ENCODE peak calls at places on chromosomes 2 and 18, in six cellular contexts. Y is A549, S is HCT116, I is K562, T is IMR-90, L is HepG2. H is an unnamed sample.

GRCh38 chr2:184599054-184599874 is 935 bp downstream of the ZNF804A start:
- DNase-seq in Y (no peak), S (peak), I (no peak), T (peak), L (no peak), H (peak)

GRCh38 chr18:58536187-58536516 is 92.7 kb downstream of the ALPK2 start:
- DNase-seq in Y (no peak), S (no peak), I (no peak), T (no peak), L (no peak), H (no peak)

GRCh38 chr2:156826342-156826933 is 390.3 kb downstream of the GPD2 start:
- DNase-seq in Y (no peak), S (no peak), I (no peak), T (peak), L (no peak), H (no peak)

GRCh38 chr18:2326999-2327398 is 244.3 kb downstream of the METTL4 start:
- DNase-seq in Y (no peak), S (no peak), I (no peak), T (no peak), L (no peak), H (no peak)

GRCh38 chr2:239190346-239190745 is 210.5 kb downstream of the HDAC4 start:
- DNase-seq in Y (no peak), S (no peak), I (no peak), T (no peak), L (no peak), H (no peak)

GRCh38 chr18:74892066-74892627 is 294.5 kb downstream of the ZNF407 start:
- DNase-seq in Y (no peak), S (no peak), I (no peak), T (no peak), L (no peak), H (no peak)

GRCh38 chr2:69095246-69095645 is 82.3 kb downstream of the ANTXR1 start:
- DNase-seq in Y (no peak), S (no peak), I (no peak), T (peak), L (no peak), H (no peak)

GRCh38 chr2:138125306-138125900 is 161.1 kb downstream of the HNMT start:
- DNase-seq in Y (no peak), S (no peak), I (no peak), T (no peak), L (no peak), H (no peak)

GRCh38 chr2:14616342-14616741 is 16.2 kb upstream of the LRATD1 start:
- DNase-seq in Y (no peak), S (no peak), I (no peak), T (no peak), L (peak), H (no peak)

GRCh38 chr2:39851691-39852110 is 72.6 kb upstream of the THUMPD2 start:
- DNase-seq in Y (no peak), S (no peak), I (no peak), T (peak), L (no peak), H (no peak)

GRCh38 chr18:3703732-3704176 is 253.8 kb downstream of the TGIF1 start:
- DNase-seq in Y (peak), S (peak), I (peak), T (peak), L (peak), H (peak)

GRCh38 chr2:31606511-31606910 is 25.8 kb upstream of the SRD5A2 start:
- DNase-seq in Y (no peak), S (no peak), I (no peak), T (no peak), L (no peak), H (no peak)

GRCh38 chr2:233399306-233400225 is 45.3 kb downstream of the DGKD start:
- DNase-seq in Y (no peak), S (no peak), I (no peak), T (no peak), L (no peak), H (peak)

GRCh38 chr2:223841436-223842180 is 4.2 kb upstream of the AP1S3 start:
- DNase-seq in Y (no peak), S (no peak), I (no peak), T (no peak), L (no peak), H (no peak)

GRCh38 chr2:10242451-10242850 is 60.3 kb upstream of the HPCAL1 start:
- DNase-seq in Y (no peak), S (no peak), I (no peak), T (no peak), L (no peak), H (no peak)

GRCh38 chr2:147108553-147108952 is 736.3 kb upstream of the ACVR2A start:
- DNase-seq in Y (no peak), S (no peak), I (no peak), T (no peak), L (no peak), H (no peak)

GRCh38 chr18:65279668-65280305 is 471.0 kb upstream of the CDH7 start:
- DNase-seq in Y (no peak), S (no peak), I (no peak), T (no peak), L (no peak), H (no peak)

GRCh38 chr2:5125017-5125730 is 567.0 kb upstream of the SOX11 start:
- DNase-seq in Y (no peak), S (no peak), I (no peak), T (no peak), L (no peak), H (no peak)

GRCh38 chr2:133422946-133423345 is 145.3 kb downstream of the NCKAP5 start:
- DNase-seq in Y (peak), S (no peak), I (no peak), T (peak), L (no peak), H (no peak)

GRCh38 chr2:29688429-29688828 is 233.0 kb downstream of the ALK start:
- DNase-seq in Y (no peak), S (no peak), I (no peak), T (no peak), L (no peak), H (no peak)

GRCh38 chr18:44904768-44905167 is 224.1 kb downstream of the SETBP1 start:
- DNase-seq in Y (no peak), S (no peak), I (no peak), T (no peak), L (no peak), H (no peak)

GRCh38 chr2:220981926-220982325 is 590.2 kb downstream of the EPHA4 start:
- DNase-seq in Y (no peak), S (no peak), I (no peak), T (no peak), L (no peak), H (no peak)

GRCh38 chr18:78822886-78823285 is 156.7 kb upstream of the SALL3 start:
- DNase-seq in Y (no peak), S (no peak), I (no peak), T (no peak), L (no peak), H (no peak)

GRCh38 chr2:1701020-1701419 is 43.3 kb downstream of the PXDN start:
- DNase-seq in Y (no peak), S (no peak), I (no peak), T (no peak), L (no peak), H (no peak)

GRCh38 chr2:19731515-19731914 is 170.3 kb downstream of the TTC32 start:
- DNase-seq in Y (no peak), S (no peak), I (no peak), T (no peak), L (no peak), H (no peak)

GRCh38 chr2:66872056-66872821 is 437.3 kb downstream of the MEIS1 start:
- DNase-seq in Y (no peak), S (no peak), I (no peak), T (peak), L (no peak), H (no peak)

GRCh38 chr2:203242518-203242917 is 3.7 kb downstream of the CYP20A1 start:
- DNase-seq in Y (no peak), S (no peak), I (no peak), T (no peak), L (no peak), H (no peak)

GRCh38 chr2:137173514-137173913 is 408.2 kb downstream of the THSD7B start:
- DNase-seq in Y (peak), S (no peak), I (no peak), T (no peak), L (peak), H (no peak)

GRCh38 chr2:224638338-224638823 is 53.2 kb upstream of the CUL3 start:
- DNase-seq in Y (no peak), S (no peak), I (no peak), T (no peak), L (no peak), H (no peak)

GRCh38 chr2:88638743-88639142 is 11.5 kb upstream of the EIF2AK3 start:
- DNase-seq in Y (no peak), S (no peak), I (no peak), T (no peak), L (no peak), H (no peak)

GRCh38 chr18:76388891-76389423 is 106.1 kb downstream of the ZNF516 start:
- DNase-seq in Y (no peak), S (no peak), I (no peak), T (peak), L (no peak), H (no peak)

GRCh38 chr18:23136326-23137092 is 1.2 kb downstream of the CABLES1 start:
- DNase-seq in Y (no peak), S (no peak), I (no peak), T (no peak), L (no peak), H (peak)

GRCh38 chr2:61460168-61460567 is 10.7 kb downstream of the USP34 start:
- DNase-seq in Y (peak), S (no peak), I (no peak), T (peak), L (peak), H (no peak)

GRCh38 chr2:241924069-241924908 is 54.8 kb downstream of the RTP5 start:
- DNase-seq in Y (no peak), S (no peak), I (no peak), T (no peak), L (no peak), H (no peak)

GRCh38 chr2:49371302-49371701 is 217.0 kb upstream of the FSHR start:
- DNase-seq in Y (no peak), S (no peak), I (no peak), T (no peak), L (no peak), H (peak)

GRCh38 chr2:152925540-152926448 is 207.4 kb downstream of the ARL6IP6 start:
- DNase-seq in Y (peak), S (peak), I (peak), T (no peak), L (peak), H (peak)

GRCh38 chr2:3959372-3959771 is 256.0 kb downstream of the DCDC2C start:
- DNase-seq in Y (peak), S (peak), I (peak), T (peak), L (peak), H (peak)

DNA sequence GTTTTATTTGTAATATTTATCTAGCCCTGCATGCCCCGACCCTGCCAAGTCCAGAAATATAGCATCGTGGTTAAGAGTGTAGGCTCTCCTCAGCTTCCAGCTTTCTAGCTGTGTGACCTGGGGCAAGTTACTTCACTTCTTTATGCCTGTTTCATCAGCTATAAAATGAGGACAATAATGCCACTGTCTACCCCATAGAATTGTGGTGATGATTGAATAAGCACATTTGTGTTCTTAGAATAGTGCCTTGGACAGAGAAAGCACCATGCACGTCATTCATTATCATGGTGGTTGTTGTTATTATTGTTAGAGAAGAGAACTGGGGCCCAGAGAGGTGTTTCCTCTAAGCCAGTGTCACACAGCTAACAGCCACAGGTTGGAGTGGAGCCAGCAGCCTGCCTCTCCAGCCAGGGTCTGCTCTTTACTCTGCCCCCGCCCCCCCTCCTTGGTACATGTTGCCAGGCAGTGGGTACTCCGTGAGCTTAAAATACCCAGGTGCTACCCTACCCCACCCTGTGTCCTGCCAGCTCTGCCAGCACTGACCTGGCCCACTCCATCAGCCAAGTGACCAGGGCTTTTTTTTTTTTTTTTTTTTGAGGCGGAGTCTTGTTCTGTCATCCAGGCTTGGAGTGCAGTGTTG is 202.1 kb downstream of the CTIF start:
- DNase-seq in Y (no peak), S (no peak), I (no peak), T (no peak), L (no peak), H (no peak)
- TF ChIP-seq RAD21 in Y (no peak), S (no peak), I (no peak), T (no peak), L (no peak), H (no peak)

DNA sequence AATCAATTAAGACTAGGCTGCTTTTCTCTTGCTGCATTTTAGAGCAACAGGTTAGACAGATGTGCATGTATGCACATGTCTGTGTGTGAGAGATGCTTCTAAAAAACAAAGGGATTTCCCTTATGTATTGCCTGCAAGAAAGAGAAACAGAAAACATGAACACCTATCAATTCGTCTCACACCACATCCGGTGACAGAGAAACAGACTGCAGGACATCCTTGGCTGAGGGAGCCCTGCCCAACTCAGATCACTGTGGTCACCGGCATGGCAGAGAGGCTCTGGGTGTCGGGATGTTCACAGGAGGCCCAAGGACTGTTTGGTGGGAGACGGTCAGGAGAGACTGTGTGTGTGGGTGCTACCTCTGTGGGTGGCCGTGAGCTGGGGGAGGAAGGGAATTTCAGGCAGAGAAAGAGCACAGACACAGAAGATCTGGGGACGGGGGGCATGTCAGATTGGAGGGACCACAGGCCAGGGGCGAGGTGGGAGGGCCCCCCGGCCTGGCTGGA is 24.9 kb downstream of the FHL2 start:
- DNase-seq in Y (no peak), S (no peak), I (no peak), T (no peak), L (no peak), H (no peak)
- TF ChIP-seq RAD21 in Y (no peak), S (no peak), I (no peak), T (no peak), L (no peak), H (no peak)

DNA sequence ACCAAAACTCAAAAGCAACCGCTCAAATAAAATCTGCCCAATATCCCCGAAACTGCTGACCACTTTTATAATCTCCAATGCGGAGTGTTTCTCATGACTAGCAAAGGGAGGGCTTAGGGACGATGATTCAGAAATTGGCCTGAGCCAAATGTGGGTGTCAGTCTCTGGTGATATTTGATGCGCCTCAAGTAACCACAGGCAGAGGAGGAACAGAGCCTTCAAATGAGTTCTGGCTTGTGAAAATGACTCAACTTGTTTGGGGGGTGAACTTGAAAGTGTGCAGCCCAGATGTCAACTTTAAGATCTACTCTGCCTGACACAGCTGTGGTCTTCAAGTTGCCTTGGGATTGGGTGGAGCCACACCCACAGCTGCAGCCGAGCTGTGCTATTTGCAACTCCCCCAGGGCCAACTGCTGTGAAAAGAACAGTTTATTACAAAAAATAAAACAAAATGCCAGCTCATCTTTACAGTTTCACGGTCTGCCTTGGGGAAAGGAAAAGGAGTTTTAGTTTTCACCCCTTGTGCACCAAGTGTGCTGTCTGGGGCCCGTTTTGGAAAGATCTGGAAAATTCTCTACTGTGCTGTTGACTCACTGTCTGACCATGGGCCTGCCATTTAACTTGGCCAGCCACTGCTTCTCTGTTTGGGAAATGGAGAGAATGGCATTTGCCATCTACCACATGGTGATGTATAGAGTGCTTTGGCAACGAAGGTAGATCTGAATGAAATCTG is 222.1 kb downstream of the MTX2 start:
- DNase-seq in Y (no peak), S (no peak), I (peak), T (peak), L (no peak), H (peak)
- TF ChIP-seq RAD21 in Y (no peak), S (no peak), I (no peak), T (no peak), L (no peak), H (no peak)

GRCh38 chr2:74441690-74442482 is at the start of gene RTKN:
- DNase-seq in Y (peak), S (peak), I (no peak), T (no peak), L (peak), H (no peak)
- TF ChIP-seq RAD21 in Y (no peak), S (no peak), I (no peak), T (no peak), L (peak), H (no peak)

GRCh38 chr2:159366538-159366937 is 80.0 kb upstream of the WDSUB1 start:
- DNase-seq in Y (no peak), S (no peak), I (no peak), T (peak), L (no peak), H (no peak)

GRCh38 chr2:159362094-159362493 is 75.6 kb upstream of the WDSUB1 start:
- DNase-seq in Y (no peak), S (no peak), I (no peak), T (no peak), L (peak), H (no peak)

GRCh38 chr2:159362816-159363251 is 76.3 kb upstream of the WDSUB1 start:
- DNase-seq in Y (peak), S (no peak), I (no peak), T (peak), L (peak), H (no peak)
- TF ChIP-seq RAD21 in Y (no peak), S (no peak), I (no peak), T (no peak), L (no peak), H (no peak)

GRCh38 chr2:191677646-191678436 is at the start of gene NABP1:
- DNase-seq in Y (peak), S (peak), I (peak), T (peak), L (peak), H (peak)

GRCh38 chr2:191677091-191677645 is 768 bp upstream of the NABP1 start:
- DNase-seq in Y (peak), S (no peak), I (peak), T (peak), L (peak), H (peak)

GRCh38 chr2:191680639-191681038 is 2.7 kb downstream of the NABP1 start:
- DNase-seq in Y (no peak), S (no peak), I (no peak), T (no peak), L (no peak), H (no peak)

GRCh38 chr2:191679818-191680600 is 2.1 kb downstream of the NABP1 start:
- DNase-seq in Y (peak), S (peak), I (no peak), T (peak), L (no peak), H (no peak)

GRCh38 chr2:191678437-191679110 is 638 bp downstream of the NABP1 start:
- DNase-seq in Y (peak), S (no peak), I (peak), T (no peak), L (peak), H (peak)
- TF ChIP-seq RAD21 in Y (no peak), S (no peak), I (no peak), T (no peak), L (no peak), H (no peak)

GRCh38 chr18:51510020-51510419 is 312.5 kb upstream of the MEX3C start:
- DNase-seq in Y (no peak), S (no peak), I (no peak), T (no peak), L (no peak), H (no peak)

GRCh38 chr18:51516478-51517038 is 319.1 kb upstream of the MEX3C start:
- DNase-seq in Y (no peak), S (no peak), I (no peak), T (no peak), L (no peak), H (no peak)

GRCh38 chr18:51514128-51514527 is 316.6 kb upstream of the MEX3C start:
- DNase-seq in Y (peak), S (no peak), I (no peak), T (no peak), L (no peak), H (no peak)

GRCh38 chr18:51513525-51513924 is 316.0 kb upstream of the MEX3C start:
- DNase-seq in Y (peak), S (no peak), I (no peak), T (no peak), L (no peak), H (no peak)
- TF ChIP-seq RAD21 in Y (no peak), S (no peak), I (no peak), T (no peak), L (no peak), H (no peak)

H was measured in SK-N-SH.